ENCODE peak calls at places on chromosomes 5 and 9, in four cellular contexts. One of them, this sample, is unnamed.

GRCh38 chr9:95098391-95098921 is 219.1 kb downstream of the FANCC start:
- DNase-seq in DMS 273 treated with DMSO at 0.1 percent for 48 hours: no peak
- DNase-seq in AG04450: no peak
- DNase-seq in mammary epithelial cell: no peak
- DNase-seq in this sample: no peak

GRCh38 chr5:145908206-145908945 is 28.0 kb upstream of the SH3RF2 start:
- DNase-seq in DMS 273 treated with DMSO at 0.1 percent for 48 hours: no peak
- DNase-seq in AG04450: no peak
- DNase-seq in mammary epithelial cell: no peak
- DNase-seq in this sample: no peak

GRCh38 chr9:106920701-106921283 is 57.8 kb downstream of the ZNF462 start:
- DNase-seq in DMS 273 treated with DMSO at 0.1 percent for 48 hours: no peak
- DNase-seq in mammary epithelial cell: peak
- DNase-seq in AG04450: no peak
- DNase-seq in this sample: peak

GRCh38 chr5:54311178-54311811 is 922 bp upstream of the ARL15 start:
- DNase-seq in mammary epithelial cell: peak
- DNase-seq in DMS 273 treated with DMSO at 0.1 percent for 48 hours: peak
- DNase-seq in AG04450: no peak
- DNase-seq in this sample: peak

GRCh38 chr9:18459958-18460584 is 13.9 kb upstream of the ADAMTSL1 start:
- DNase-seq in AG04450: no peak
- DNase-seq in DMS 273 treated with DMSO at 0.1 percent for 48 hours: no peak
- DNase-seq in mammary epithelial cell: peak
- DNase-seq in this sample: peak

GRCh38 chr5:91848453-91848852 is 465.3 kb upstream of the ARRDC3 start:
- DNase-seq in DMS 273 treated with DMSO at 0.1 percent for 48 hours: no peak
- DNase-seq in AG04450: peak
- DNase-seq in mammary epithelial cell: peak
- DNase-seq in this sample: peak

GRCh38 chr5:132090107-132090506 is 16.5 kb downstream of the CSF2 start:
- DNase-seq in DMS 273 treated with DMSO at 0.1 percent for 48 hours: peak
- DNase-seq in AG04450: peak
- DNase-seq in mammary epithelial cell: peak
- DNase-seq in this sample: peak

GRCh38 chr5:58200451-58200850 is 259.4 kb downstream of the PLK2 start:
- DNase-seq in mammary epithelial cell: no peak
- DNase-seq in DMS 273 treated with DMSO at 0.1 percent for 48 hours: no peak
- DNase-seq in AG04450: no peak
- DNase-seq in this sample: no peak

GRCh38 chr5:171431251-171431777 is 11.9 kb downstream of the FGF18 start:
- DNase-seq in DMS 273 treated with DMSO at 0.1 percent for 48 hours: no peak
- DNase-seq in mammary epithelial cell: no peak
- DNase-seq in AG04450: no peak
- DNase-seq in this sample: no peak

GRCh38 chr5:159231167-159231566 is 21.8 kb upstream of the RNF145 start:
- DNase-seq in DMS 273 treated with DMSO at 0.1 percent for 48 hours: no peak
- DNase-seq in AG04450: no peak
- DNase-seq in mammary epithelial cell: no peak
- DNase-seq in this sample: peak